ENCODE peak calls at places on chromosomes 11 and 22, in seven cellular contexts. Z is heart right ventricle, Q is astrocyte of the spinal cord, F is activated T-cell treated with anti-CD3 and anti-CD28 coated beads for 1 hour, P is coronary artery, N is HCT116, T is HFF-Myc. D is an unnamed sample.
A peak's percentile ranks its signal among the peaks of the same experiment; 100 is the strongest.

GRCh38 chr11:61610905-61611304 is 30.0 kb upstream of the SYT7 start:
- DNase-seq in T (no peak), Q (no peak), N (no peak), Z (peak; percentile 68), P (no peak), F (no peak), D (no peak)

GRCh38 chr22:40247976-40248375 is 70.3 kb downstream of the TNRC6B start:
- DNase-seq in Q (no peak), P (no peak), Z (no peak), F (peak; percentile 44), T (no peak), N (no peak), D (peak; percentile 66)

GRCh38 chr22:28171135-28171534 is 252.1 kb upstream of the PITPNB start:
- DNase-seq in Z (no peak), N (no peak), Q (peak; percentile 16), T (no peak), P (no peak), F (no peak), D (no peak)

GRCh38 chr22:46336119-46337078 is 885 bp downstream of the TRMU start:
- DNase-seq in Q (no peak), T (no peak), Z (peak; percentile 44), P (no peak), N (no peak), F (no peak), D (no peak)

GRCh38 chr11:68445531-68446035 is 15.0 kb upstream of the PPP6R3 start:
- DNase-seq in Q (no peak), N (no peak), P (no peak), T (no peak), F (no peak), Z (no peak), D (no peak)

GRCh38 chr22:50189184-50189848 is 3.6 kb downstream of the TRABD start:
- DNase-seq in Z (peak; percentile 50), F (no peak), P (no peak), T (no peak), Q (no peak), N (no peak), D (no peak)

GRCh38 chr11:111355956-111356659 is 23.0 kb downstream of the POU2AF1 start:
- DNase-seq in N (no peak), T (no peak), P (no peak), F (no peak), Z (no peak), Q (no peak), D (no peak)

GRCh38 chr11:65417702-65418430 is 4.7 kb upstream of the NEAT1 start:
- DNase-seq in P (peak; percentile 92), N (no peak), Q (peak; percentile 60), Z (peak; percentile 65), F (no peak), T (no peak), D (peak; percentile 51)

GRCh38 chr11:10407749-10408472 is 47.2 kb upstream of the AMPD3 start:
- DNase-seq in Q (no peak), P (no peak), N (no peak), Z (peak; percentile 24), T (no peak), F (no peak), D (no peak)

GRCh38 chr11:88454881-88455280 is 117.3 kb upstream of the CTSC start:
- DNase-seq in F (no peak), N (no peak), T (no peak), Z (no peak), Q (no peak), P (no peak), D (no peak)

GRCh38 chr11:122922893-122923292 is 40.3 kb downstream of the JHY start:
- DNase-seq in Q (no peak), P (no peak), F (no peak), Z (no peak), N (no peak), T (no peak), D (no peak)

GRCh38 chr11:80122211-80122610 is 681.4 kb upstream of the TENM4 start:
- DNase-seq in F (no peak), Z (no peak), Q (no peak), N (no peak), T (no peak), P (no peak), D (no peak)

GRCh38 chr11:40302669-40303068 is 1156.8 kb downstream of the LRRC4C start:
- DNase-seq in Z (no peak), Q (peak; percentile 81), T (no peak), N (no peak), P (no peak), F (no peak), D (no peak)

GRCh38 chr11:121418625-121419114 is 33.4 kb upstream of the SORL1 start:
- DNase-seq in Q (no peak), Z (no peak), T (no peak), P (no peak), F (no peak), N (no peak), D (peak; percentile 10)

GRCh38 chr11:117557321-117557720 is 229.7 kb downstream of the CEP164 start:
- DNase-seq in N (no peak), T (no peak), Q (no peak), F (no peak), Z (no peak), P (no peak), D (no peak)

GRCh38 chr22:43449205-43449830 is 37.5 kb downstream of the MPPED1 start:
- DNase-seq in T (no peak), Z (no peak), F (no peak), Q (no peak), N (no peak), P (no peak), D (no peak)

GRCh38 chr11:94100253-94100652 is 28.4 kb upstream of the PANX1 start:
- DNase-seq in T (no peak), Z (no peak), Q (no peak), F (no peak), P (no peak), N (no peak), D (no peak)

GRCh38 chr22:24423519-24424000 is 3.8 kb upstream of the ADORA2A start:
- DNase-seq in N (no peak), Q (no peak), P (no peak), F (peak; percentile 58), Z (peak; percentile 75), T (no peak), D (peak; percentile 70)

D was measured in T-helper 2 cell treated with Interferon-gamma antibody and Interleukin-4, amounts not matched to agents 5 μg/mL and 100 μg/mL, for 36 hours.